ENCODE peak calls at places on chromosomes 16 and 17, in nine cellular contexts. R, Z, J, Q, U, T, Y, V and C are unnamed samples. For H3K9me3, the result is how much of the 10 kb centered on the place peaks cover.

GRCh38 chr17:10083864-10084263 is 114.5 kb downstream of the GAS7 start:
- DNase-seq in R (no peak), Z (no peak), J (no peak), Q (no peak), U (no peak), T (no peak), Y (no peak), V (no peak), C (no peak)

GRCh38 chr17:82648761-82649474 is 674 bp upstream of the WDR45B start:
- DNase-seq in R (peak), Z (peak), J (peak), Q (no peak), U (no peak), T (no peak), Y (no peak), V (no peak), C (peak)

GRCh38 chr17:50696365-50696879 is 11.3 kb downstream of the ANKRD40 start:
- DNase-seq in R (no peak), Z (no peak), J (no peak), Q (no peak), U (no peak), T (no peak), Y (no peak), V (no peak), C (no peak)

GRCh38 chr17:3845361-3845753 is 689 bp downstream of the NCBP3 start:
- DNase-seq in R (no peak), Z (no peak), J (no peak), Q (no peak), U (no peak), T (peak), Y (no peak), V (no peak), C (no peak)

GRCh38 chr16:67542464-67542863 is 13.8 kb downstream of the RIPOR1 start:
- DNase-seq in R (no peak), Z (no peak), J (no peak), Q (peak), U (no peak), T (peak), Y (no peak), V (peak), C (no peak)

GRCh38 chr16:85004587-85005205 is 6.6 kb downstream of the ZDHHC7 start:
- DNase-seq in R (no peak), Z (no peak), J (no peak), Q (no peak), U (no peak), T (peak), Y (no peak), V (peak), C (peak)

GRCh38 chr16:86211800-86212199 is 298.5 kb upstream of the FOXF1 start:
- DNase-seq in R (no peak), Z (no peak), J (no peak), Q (peak), U (no peak), T (no peak), Y (no peak), V (no peak), C (no peak)

GRCh38 chr16:30076276-30076791 is 540 bp downstream of the PPP4C start:
- DNase-seq in R (no peak), Z (no peak), J (no peak), Q (no peak), U (no peak), T (no peak), Y (no peak), V (no peak), C (no peak)

GRCh38 chr17:17990282-17990681 is 17.6 kb downstream of the DRC3 start:
- DNase-seq in R (peak), Z (no peak), J (no peak), Q (no peak), U (no peak), T (no peak), Y (no peak), V (no peak), C (no peak)

GRCh38 chr16:27431773-27432599 is 30.0 kb downstream of the IL21R start:
- DNase-seq in R (no peak), Z (no peak), J (no peak), Q (no peak), U (no peak), T (no peak), Y (peak), V (peak), C (no peak)

GRCh38 chr17:56029980-56030624 is 123.2 kb upstream of the ANKFN1 start:
- DNase-seq in R (no peak), Z (no peak), J (no peak), Q (no peak), U (no peak), T (no peak), Y (no peak), V (no peak), C (no peak)

GRCh38 chr16:27230562-27230991 is 27.3 kb downstream of the KDM8 start:
- DNase-seq in R (no peak), Z (no peak), J (no peak), Q (no peak), U (no peak), T (no peak), Y (no peak), V (no peak), C (no peak)

GRCh38 chr17:35160354-35161201 is 13.0 kb downstream of the UNC45B start:
- DNase-seq in R (no peak), Z (no peak), J (no peak), Q (no peak), U (no peak), T (no peak), Y (no peak), V (no peak), C (no peak)

GRCh38 chr16:66878067-66878466 is 2.2 kb upstream of the PDP2 start:
- DNase-seq in R (no peak), Z (no peak), J (no peak), Q (no peak), U (no peak), T (no peak), Y (no peak), V (no peak), C (no peak)

GRCh38 chr16:71359431-71359830 is 908 bp downstream of the CALB2 start:
- DNase-seq in R (no peak), Z (no peak), J (no peak), Q (no peak), U (no peak), T (no peak), Y (no peak), V (no peak), C (no peak)

GRCh38 chr16:71357681-71358080 is 842 bp upstream of the CALB2 start:
- DNase-seq in R (no peak), Z (no peak), J (no peak), Q (no peak), U (no peak), T (no peak), Y (no peak), V (no peak), C (no peak)

GRCh38 chr16:71356051-71356740 is 2.3 kb upstream of the CALB2 start:
- DNase-seq in R (no peak), Z (no peak), J (no peak), Q (no peak), U (no peak), T (no peak), Y (peak), V (no peak), C (no peak)

GRCh38 chr16:71360378-71360777 is 1.9 kb downstream of the CALB2 start:
- DNase-seq in R (no peak), Z (no peak), J (no peak), Q (peak), U (no peak), T (peak), Y (no peak), V (peak), C (no peak)

GRCh38 chr16:71358464-71359031 is at the start of gene CALB2:
- DNase-seq in R (peak), Z (peak), J (no peak), Q (no peak), U (peak), T (peak), Y (no peak), V (peak), C (peak)
- H3K4me3 ChIP-seq in R (peak), Z (no peak), J (peak), Q (peak), U (peak), T (peak), Y (peak), V (peak), C (no peak)

DNA sequence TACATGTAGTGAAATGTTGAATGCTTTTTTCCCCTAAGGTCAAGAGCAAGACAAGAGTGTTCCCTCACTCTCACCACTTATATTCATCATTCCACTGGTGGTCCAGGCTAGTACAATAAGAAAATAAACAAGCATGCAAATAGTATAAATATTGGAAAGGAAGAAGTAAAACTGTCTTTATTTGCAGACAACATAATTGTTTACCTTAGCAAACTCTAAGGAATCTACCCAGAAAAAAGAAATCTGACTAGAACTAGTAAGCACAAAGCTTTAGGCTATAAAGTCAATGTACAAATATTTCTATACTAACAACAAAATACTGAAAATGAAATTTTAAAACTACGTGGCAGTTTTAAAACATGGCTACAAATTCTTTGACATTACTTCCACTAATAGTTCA is 101.7 kb downstream of the CYB561 start:
- DNase-seq in R (no peak), Z (no peak), J (no peak), Q (no peak), U (no peak), T (no peak), Y (no peak), V (no peak), C (no peak)
- TF ChIP-seq POLR2A in R (no peak), Z (no peak), J (no peak), Q (no peak), U (no peak), T (no peak), Y (no peak), V (no peak), C (no peak)

GRCh38 chr16:82935781-82936180 is 309.0 kb downstream of the CDH13 start:
- DNase-seq in R (no peak), Z (no peak), J (no peak), Q (no peak), U (no peak), T (no peak), Y (no peak), V (no peak), C (no peak)

GRCh38 chr16:82938108-82938507 is 311.3 kb downstream of the CDH13 start:
- DNase-seq in R (no peak), Z (no peak), J (no peak), Q (no peak), U (no peak), T (no peak), Y (no peak), V (no peak), C (no peak)

GRCh38 chr16:82936941-82937551 is 310.3 kb downstream of the CDH13 start:
- DNase-seq in R (no peak), Z (no peak), J (no peak), Q (no peak), U (no peak), T (no peak), Y (no peak), V (peak), C (no peak)
- H3K9me3 ChIP-seq in R (under half), Z (under half), J (under half), Q (under half), U (under half), T (under half), Y (under half), V (under half), C (under half)

GRCh38 chr16:10940501-10941079 is 1.7 kb downstream of the DEXI start:
- DNase-seq in R (peak), Z (no peak), J (no peak), Q (no peak), U (no peak), T (no peak), Y (no peak), V (peak), C (no peak)
- H3K4me3 ChIP-seq in R (peak), Z (peak), J (peak), Q (peak), U (peak), T (peak), Y (peak), V (peak), C (peak)

DNA sequence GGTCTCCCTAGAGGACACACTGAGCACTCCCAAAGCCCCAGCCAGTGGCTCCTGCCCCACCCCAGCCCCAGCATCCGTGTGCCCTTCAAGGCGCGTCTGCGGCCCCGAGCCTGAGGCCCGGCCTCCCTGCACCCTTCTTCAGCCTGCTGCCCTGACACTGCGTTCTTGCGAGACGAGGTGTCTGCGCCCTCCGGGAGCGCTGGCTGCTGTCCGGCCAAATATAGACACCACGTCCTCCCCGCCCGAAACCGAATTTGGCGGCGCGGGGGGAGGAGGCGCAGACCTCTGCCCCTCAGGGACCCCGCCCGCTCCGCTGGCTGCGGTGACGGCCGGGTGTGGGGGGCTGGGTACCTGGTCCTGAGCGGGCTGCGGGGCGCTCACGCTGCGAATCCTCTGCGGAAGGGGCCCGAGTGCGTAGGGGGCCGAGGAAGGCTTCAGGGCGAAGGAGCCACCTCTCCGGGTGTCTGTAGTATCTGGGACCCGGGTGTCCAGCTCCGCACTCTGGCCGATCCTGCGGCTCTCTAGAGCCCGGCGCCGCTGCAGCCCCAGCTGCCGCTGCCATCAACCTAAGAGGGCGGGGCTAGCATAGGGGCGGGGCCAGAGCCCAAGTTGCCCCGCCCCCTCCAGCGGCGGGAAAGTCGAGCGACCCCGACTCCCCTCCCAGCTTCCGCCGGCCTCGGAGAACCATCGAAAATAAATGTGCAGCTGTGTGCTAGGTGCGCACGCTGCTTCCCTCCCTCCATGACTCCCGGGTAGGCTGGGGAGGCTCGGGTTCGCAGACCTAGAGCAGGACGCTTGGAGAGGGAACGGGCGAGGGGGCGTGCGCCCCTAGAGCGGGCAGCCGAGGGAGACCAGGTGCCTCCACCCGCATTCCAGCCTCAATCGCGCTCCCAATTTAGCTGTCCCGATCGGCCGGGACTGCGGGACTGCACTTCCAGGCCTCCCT is at the start of gene CORO6:
- DNase-seq in R (peak), Z (peak), J (no peak), Q (no peak), U (no peak), T (peak), Y (no peak), V (peak), C (peak)
- TF ChIP-seq POLR2A in R (peak), Z (peak), J (peak), Q (no peak), U (peak), T (peak), Y (no peak), V (no peak), C (no peak)